ENCODE peak calls at places on chromosomes 12 and 14, in ten cellular contexts. E is Peyer's patch, H is transverse colon, A is breast epithelium, P is iPS DF 6.9, K is hepatocyte, G is stomach, I is Panc1, R is dorsolateral prefrontal cortex, C is IMR-90. D is an unnamed sample.

GRCh38 chr12:130449291-130449690 is 111.6 kb downstream of the PIWIL1 start:
- DNase-seq in E (no peak), H (no peak), A (no peak), P (no peak), K (no peak), G (no peak), I (no peak), R (no peak), C (no peak), D (no peak)

GRCh38 chr14:70061108-70061507 is 127.6 kb downstream of the SLC8A3 start:
- DNase-seq in E (no peak), H (no peak), A (no peak), P (no peak), K (no peak), G (no peak), I (no peak), R (no peak), C (no peak), D (no peak)

GRCh38 chr12:66602483-66603143 is 76.3 kb downstream of the GRIP1 start:
- DNase-seq in E (no peak), H (no peak), A (no peak), P (no peak), K (no peak), G (no peak), I (no peak), R (no peak), C (no peak), D (no peak)

GRCh38 chr14:95519699-95520098 is 3.2 kb upstream of the SYNE3 start:
- DNase-seq in E (peak; percentile 78), H (peak; percentile 71), A (no peak), P (no peak), K (no peak), G (peak; percentile 61), I (no peak), R (no peak), C (peak; percentile 77), D (peak; percentile 87)

GRCh38 chr12:101044512-101045074 is 165.4 kb downstream of the SLC5A8 start:
- DNase-seq in E (no peak), H (no peak), A (no peak), P (no peak), K (no peak), G (no peak), I (no peak), R (no peak), C (no peak), D (no peak)

GRCh38 chr12:38588618-38589309 is 272.2 kb downstream of the ALG10B start:
- DNase-seq in E (no peak), H (no peak), A (no peak), P (no peak), K (no peak), G (no peak), I (no peak), R (no peak), C (no peak), D (no peak)

GRCh38 chr12:67915335-67915851 is 73.9 kb upstream of the IFNG-AS1 start:
- DNase-seq in E (no peak), H (no peak), A (no peak), P (no peak), K (no peak), G (peak; percentile 34), I (no peak), R (no peak), C (no peak), D (no peak)

GRCh38 chr12:41527529-41528116 is 339.5 kb downstream of the PDZRN4 start:
- DNase-seq in E (no peak), H (no peak), A (no peak), P (no peak), K (no peak), G (no peak), I (no peak), R (no peak), C (no peak), D (no peak)

DNA sequence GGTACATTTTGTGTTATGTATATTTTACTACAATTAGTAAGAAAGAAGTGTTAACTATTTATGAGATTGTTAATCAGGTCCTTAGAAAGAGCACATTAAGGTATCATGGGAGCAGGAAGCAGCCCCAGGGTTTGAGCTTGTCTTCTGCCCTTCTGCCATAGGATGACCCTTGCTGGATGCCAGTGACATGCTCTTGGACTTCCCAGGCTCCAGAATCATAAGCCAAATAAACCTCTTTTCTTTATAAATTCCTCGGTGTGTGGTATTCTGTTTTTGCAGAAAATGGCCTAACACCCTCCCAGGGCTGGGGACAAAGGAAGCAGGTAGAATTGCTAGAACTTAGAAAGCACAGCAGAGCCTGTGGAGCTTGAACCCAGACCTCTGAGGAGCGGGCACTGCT is 164.7 kb downstream of the VRK1 start:
- DNase-seq in E (no peak), H (no peak), A (no peak), P (no peak), K (no peak), G (no peak), I (no peak), R (no peak), C (no peak), D (no peak)
- H3K27ac ChIP-seq in E (no peak overlapping the region), H (no peak overlapping the region), A (no peak overlapping the region), P (no peak overlapping the region), K (no peak overlapping the region), G (peak overlapping the region; percentile 34), I (no peak overlapping the region), R (no peak overlapping the region), C (no peak overlapping the region), D (peak overlapping the region; percentile 87)

DNA sequence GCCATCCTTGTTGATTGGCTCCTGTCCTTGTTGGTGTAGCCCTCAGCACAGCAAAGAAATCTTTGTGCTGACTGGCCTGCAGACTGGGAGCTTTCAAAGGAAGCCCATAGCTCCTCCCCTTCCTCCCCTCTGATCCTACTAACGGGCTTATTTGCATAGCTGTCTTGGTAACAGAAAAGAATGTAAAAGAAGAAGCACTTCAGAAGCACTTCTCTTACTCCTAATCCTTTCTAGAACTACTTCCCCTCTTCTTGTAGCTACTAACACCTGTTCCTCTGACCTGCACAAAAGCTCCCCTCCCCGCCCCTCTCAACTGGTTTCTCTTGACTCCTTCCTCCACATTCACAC is 14.3 kb upstream of the RIC8B start:
- DNase-seq in E (peak; percentile 66), H (peak; percentile 31), A (no peak), P (no peak), K (no peak), G (no peak), I (no peak), R (no peak), C (peak; percentile 15), D (no peak)
- H3K4me3 ChIP-seq in E (no peak overlapping the region), H (no peak overlapping the region), A (no peak overlapping the region), P (no peak overlapping the region), K (no peak overlapping the region), G (no peak overlapping the region), I (no peak overlapping the region), R (no peak overlapping the region), C (no peak overlapping the region), D (peak overlapping the region; percentile 16)

DNA sequence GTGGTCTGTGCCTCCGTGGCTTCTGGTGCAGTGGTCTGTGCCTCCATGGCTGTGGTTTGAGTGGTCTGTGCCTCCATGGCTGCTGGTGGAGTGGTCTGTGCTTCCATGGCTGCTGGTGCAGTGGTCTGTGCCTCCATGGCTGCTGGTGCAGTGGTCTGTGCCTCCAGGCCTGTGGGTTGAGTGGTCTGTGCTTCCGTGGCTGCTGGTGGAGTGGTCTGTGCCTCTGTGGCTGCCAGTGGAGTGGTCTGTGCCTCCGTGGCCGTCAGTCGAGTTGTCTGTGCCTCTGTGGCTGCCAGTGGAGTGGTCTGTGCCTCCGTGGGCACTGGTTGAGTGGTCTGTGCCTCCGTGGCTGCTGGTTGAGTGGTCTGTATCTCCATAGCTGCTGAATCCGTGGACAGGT is 10.1 kb downstream of the SELPLG start:
- DNase-seq in E (no peak), H (no peak), A (no peak), P (no peak), K (no peak), G (no peak), I (no peak), R (no peak), C (no peak), D (no peak)
- H3K27ac ChIP-seq in E (no peak overlapping the region), H (no peak overlapping the region), A (no peak overlapping the region), P (no peak overlapping the region), K (no peak overlapping the region), G (no peak overlapping the region), I (no peak overlapping the region), R (no peak overlapping the region), C (no peak overlapping the region), D (no peak overlapping the region)

DNA sequence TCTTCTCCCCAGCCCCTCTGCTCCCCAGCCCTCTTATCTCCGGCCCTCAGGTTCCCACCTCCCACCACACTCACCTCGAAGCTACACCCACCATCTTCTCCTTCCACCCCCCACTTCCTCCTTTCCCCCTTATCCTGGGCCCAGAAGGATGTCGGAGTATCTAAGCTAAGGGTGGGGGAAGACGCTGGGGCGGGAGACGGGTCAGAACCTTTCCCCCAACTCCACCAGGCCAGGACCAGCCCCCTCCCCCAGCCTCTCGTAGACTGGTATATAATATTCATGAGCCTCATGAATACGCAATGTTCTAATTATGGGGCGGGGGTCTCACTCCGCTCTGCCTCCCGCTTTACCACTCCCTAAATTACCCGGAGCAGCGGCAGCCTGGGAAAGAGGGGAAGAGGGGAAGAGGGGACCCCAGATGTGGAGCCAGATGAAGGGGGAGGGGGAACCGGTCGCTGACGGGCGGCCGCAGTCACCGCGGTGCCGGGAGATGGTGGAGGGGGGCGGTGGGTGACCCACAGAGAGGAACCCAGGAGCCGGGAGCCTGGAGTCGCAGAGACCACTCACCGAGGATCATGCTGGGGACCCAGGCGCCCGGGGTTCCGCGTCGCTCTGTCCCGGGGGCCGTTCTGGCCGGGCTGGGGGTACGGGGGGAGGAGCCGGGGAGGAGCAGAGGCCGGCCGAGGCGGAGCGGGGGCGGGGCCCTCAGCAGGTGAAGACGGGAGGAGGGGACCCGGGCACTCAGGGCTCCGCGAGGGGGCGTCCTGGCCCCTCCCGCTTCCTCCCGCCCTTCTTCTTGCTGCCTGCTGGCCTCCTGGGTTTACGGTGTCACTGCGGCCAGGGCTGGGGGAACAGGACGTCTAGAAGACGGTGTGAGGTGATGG is 6.4 kb upstream of the ZNF385A start:
- DNase-seq in E (peak; percentile 83), H (peak; percentile 69), A (peak; percentile 75), P (no peak), K (peak; percentile 84), G (peak; percentile 58), I (no peak), R (peak; percentile 71), C (no peak), D (peak; percentile 92)
- H3K4me3 ChIP-seq in E (peak overlapping the region; percentile 55), H (peak overlapping the region; percentile 38), A (peak overlapping the region; percentile 33), P (peak overlapping the region; percentile 58), K (peak overlapping the region; percentile 70), G (peak overlapping the region; percentile 58), I (peak overlapping the region; percentile 36), R (peak overlapping the region; percentile 59), C (no peak overlapping the region), D (peak overlapping the region; percentile 41)

DNA sequence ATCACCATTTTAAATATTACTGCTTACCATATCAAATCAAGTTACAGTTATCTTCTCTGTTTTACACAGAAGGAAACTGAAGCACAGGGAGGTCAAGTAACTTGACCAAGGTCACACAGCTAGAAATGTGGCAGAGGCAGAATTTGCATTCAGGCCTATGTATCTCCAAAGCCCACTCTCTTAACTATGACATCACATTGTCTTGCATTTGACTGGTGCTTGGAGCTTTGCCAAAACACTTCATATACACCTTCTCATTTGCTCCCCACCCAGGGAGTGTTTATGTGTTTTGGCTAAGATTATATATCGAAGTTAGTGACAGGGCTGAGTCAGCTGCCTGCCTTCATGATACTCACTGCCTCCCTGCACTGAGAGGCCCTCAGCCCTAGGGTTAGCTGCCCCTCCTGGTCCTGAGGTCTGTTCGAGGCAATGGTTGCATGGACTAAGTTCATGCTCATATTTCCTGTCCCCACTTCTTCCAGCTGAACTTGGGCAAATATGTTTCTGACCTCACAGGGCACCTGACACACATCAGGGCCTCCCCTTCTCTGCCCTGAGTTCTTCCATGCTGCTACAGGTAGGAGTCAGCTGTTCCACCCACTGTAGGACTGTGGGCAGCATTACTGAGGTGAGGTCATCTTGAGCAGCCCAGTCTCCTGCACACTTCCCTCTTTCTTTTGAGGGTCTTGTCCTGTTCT is 1.8 kb downstream of the GALNT6 start:
- DNase-seq in E (no peak), H (peak; percentile 37), A (no peak), P (no peak), K (no peak), G (peak; percentile 58), I (no peak), R (no peak), C (peak; percentile 93), D (no peak)
- H3K27ac ChIP-seq in E (no peak overlapping the region), H (peak overlapping the region; percentile 59), A (peak overlapping the region; percentile 66), P (no peak overlapping the region), K (peak overlapping the region; percentile 19), G (peak overlapping the region; percentile 86), I (no peak overlapping the region), R (peak overlapping the region; percentile 93), C (peak overlapping the region; percentile 6), D (no peak overlapping the region)